ENCODE peak calls at places on chromosomes 4 and X, in four cellular contexts. P is hepatocyte, O is heart right ventricle, D is left ventricle myocardium inferior. H is an unnamed sample.

GRCh38 chr4:148222991-148223660 is 219.1 kb downstream of the NR3C2 start:
- DNase-seq in P (no peak), D (no peak), O (no peak), H (no peak)

GRCh38 chrX:44816369-44816768 is 27.5 kb upstream of the DUSP21 start:
- DNase-seq in D (no peak), P (peak; percentile 10), O (no peak), H (peak; percentile 20)

GRCh38 chrX:135009838-135010237 is 12.5 kb downstream of the RTL8B start:
- DNase-seq in O (no peak), P (no peak), D (no peak), H (no peak)

GRCh38 chr4:3486556-3487270 is 23.6 kb downstream of the DOK7 start:
- DNase-seq in P (no peak), O (no peak), D (no peak), H (no peak)

GRCh38 chr4:24930136-24930535 is 17.3 kb upstream of the CCDC149 start:
- DNase-seq in O (no peak), P (no peak), D (no peak), H (no peak)

GRCh38 chrX:39756086-39756883 is 341.5 kb downstream of the BCOR start:
- DNase-seq in D (no peak), O (no peak), P (no peak), H (no peak)

GRCh38 chrX:48636776-48637175 is 39.5 kb downstream of the WDR13 start:
- DNase-seq in D (no peak), O (no peak), P (no peak), H (no peak)

GRCh38 chr4:186622788-186623464 is 67.6 kb upstream of the MTNR1A start:
- DNase-seq in P (no peak), D (no peak), O (no peak), H (no peak)

GRCh38 chr4:150164055-150164454 is 85.8 kb downstream of the DCLK2 start:
- DNase-seq in P (no peak), O (peak; percentile 38), D (peak; percentile 63), H (no peak)

GRCh38 chr4:108940086-108941033 is 177.5 kb upstream of the ETNPPL start:
- DNase-seq in P (no peak), D (no peak), O (no peak), H (no peak)

GRCh38 chr4:166435449-166435848 is 562.4 kb downstream of the TLL1 start:
- DNase-seq in P (no peak), D (no peak), O (no peak), H (no peak)

GRCh38 chr4:19438228-19438627 is 813.5 kb upstream of the SLIT2 start:
- DNase-seq in O (no peak), P (no peak), D (no peak), H (no peak)
- H3K4me3 ChIP-seq in O (no peak overlapping the region), P (no peak overlapping the region), D (no peak overlapping the region), H (no peak overlapping the region)

GRCh38 chr4:14264437-14264836 is 636.9 kb upstream of the BOD1L1 start:
- DNase-seq in D (no peak), P (peak; percentile 5), O (no peak), H (no peak)
- H3K4me3 ChIP-seq in D (no peak overlapping the region), P (no peak overlapping the region), O (no peak overlapping the region), H (no peak overlapping the region)

GRCh38 chrX:30309139-30309571 is at the start of gene NR0B1:
- DNase-seq in D (no peak), O (peak; percentile 10), P (peak; percentile 18), H (no peak)
- H3K4me3 ChIP-seq in D (peak within 1 kb of the TSS; percentile 53), O (no peak within 1 kb of the TSS), P (no peak within 1 kb of the TSS), H (no peak within 1 kb of the TSS)

DNA sequence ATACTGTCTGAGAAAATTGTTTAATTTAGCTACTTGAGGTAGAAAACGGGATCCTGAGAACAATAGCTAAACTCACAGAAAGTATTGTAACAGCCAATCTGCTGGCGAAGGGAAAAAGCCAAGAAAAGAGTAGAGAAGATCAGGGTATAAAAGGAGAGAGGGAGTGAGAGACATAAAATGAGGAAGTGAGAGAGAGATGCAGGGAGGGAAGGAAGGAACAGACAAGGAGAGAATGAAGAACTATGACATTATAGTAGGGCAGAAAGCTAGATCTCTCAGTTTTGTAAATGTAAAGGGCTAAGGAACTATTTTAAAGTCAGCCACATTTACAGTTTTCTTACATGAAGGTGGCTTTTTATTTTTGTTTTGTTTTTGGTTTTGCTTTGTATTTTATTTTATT is 1.6 kb upstream of the GIMD1 start:
- DNase-seq in O (no peak), D (no peak), P (no peak), H (no peak)
- H3K4me3 ChIP-seq in O (no peak overlapping the region), D (no peak overlapping the region), P (no peak overlapping the region), H (no peak overlapping the region)

DNA sequence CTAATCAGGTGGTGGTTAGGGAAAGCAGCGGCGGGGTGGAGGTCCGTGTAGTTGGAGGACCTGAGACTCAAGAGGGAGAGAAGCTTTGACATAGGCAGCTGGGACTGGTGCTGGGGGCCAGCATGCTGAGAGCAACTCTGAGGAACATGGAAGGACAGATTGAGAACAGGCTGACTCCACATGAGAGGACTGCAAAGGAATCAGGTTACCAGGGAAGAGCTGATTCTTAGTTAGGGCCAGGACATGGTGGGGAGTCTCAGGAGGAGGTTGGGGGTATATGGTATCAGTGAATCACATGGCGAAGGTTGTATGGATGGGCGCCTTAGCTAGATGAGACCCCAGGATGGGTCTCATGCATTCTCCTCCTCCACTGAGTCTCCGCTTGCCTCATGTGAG is 264.0 kb upstream of the BOD1L1 start:
- DNase-seq in P (no peak), O (no peak), D (no peak), H (no peak)
- H3K4me3 ChIP-seq in P (no peak overlapping the region), O (no peak overlapping the region), D (no peak overlapping the region), H (no peak overlapping the region)

GRCh38 chr4:87624698-87625097 is 16.4 kb downstream of the DSPP start:
- DNase-seq in O (no peak), P (no peak), D (no peak), H (no peak)

GRCh38 chr4:87616268-87616667 is 7.9 kb downstream of the DSPP start:
- DNase-seq in D (no peak), O (no peak), P (no peak), H (no peak)

GRCh38 chr4:87620491-87620890 is 12.2 kb downstream of the DSPP start:
- DNase-seq in D (no peak), O (no peak), P (no peak), H (no peak)

GRCh38 chr4:87622303-87622702 is 14.0 kb downstream of the DSPP start:
- DNase-seq in O (no peak), P (no peak), D (no peak), H (no peak)

GRCh38 chr4:87620086-87620485 is 11.8 kb downstream of the DSPP start:
- DNase-seq in O (no peak), P (no peak), D (no peak), H (no peak)
- H3K4me3 ChIP-seq in O (no peak overlapping the region), P (no peak overlapping the region), D (peak overlapping the region; percentile 33), H (no peak overlapping the region)

GRCh38 chr4:125368161-125368560 is 53.4 kb downstream of the FAT4 start:
- DNase-seq in D (no peak), O (no peak), P (peak; percentile 45), H (no peak)
- H3K4me3 ChIP-seq in D (peak overlapping the region; percentile 57), O (peak overlapping the region; percentile 21), P (no peak overlapping the region), H (no peak overlapping the region)

GRCh38 chrX:139194571-139195280 is 335.8 kb upstream of the F9 start:
- DNase-seq in D (no peak), P (peak; percentile 44), O (peak; percentile 16), H (peak; percentile 37)
- H3K4me3 ChIP-seq in D (peak overlapping the region; percentile 60), P (peak overlapping the region; percentile 21), O (peak overlapping the region; percentile 39), H (no peak overlapping the region)

DNA sequence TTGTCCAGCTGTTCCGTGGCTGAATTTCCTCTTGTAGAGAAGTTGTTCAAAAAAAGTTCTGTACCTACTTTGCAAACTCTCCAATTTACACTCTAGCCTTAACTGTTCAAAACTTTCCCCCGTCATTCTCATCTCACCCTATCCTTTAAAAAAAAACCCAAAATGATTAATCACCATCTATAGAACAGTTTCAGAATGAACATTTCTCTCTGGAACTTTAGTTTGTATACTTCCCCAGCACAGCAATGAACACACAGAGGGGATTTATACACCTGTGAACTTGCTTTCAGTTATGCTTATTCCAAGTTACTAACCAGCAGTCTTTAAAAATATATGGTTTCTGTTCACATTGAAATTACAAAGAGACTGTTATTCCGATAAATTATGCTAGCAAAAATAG is 1.2 kb downstream of the GEMIN8 start:
- DNase-seq in P (no peak), O (no peak), D (no peak), H (no peak)
- H3K4me3 ChIP-seq in P (peak overlapping the region; percentile 36), O (no peak overlapping the region), D (peak overlapping the region; percentile 79), H (no peak overlapping the region)